ENCODE peak calls at places on chromosomes 12 and 14, in ten cellular contexts. One of them, this sample, is unnamed.

GRCh38 chr12:22048351-22049041 is 2.5 kb downstream of the CMAS start:
- DNase-seq in AG10803: no peak
- DNase-seq in ELF-1: no peak
- DNase-seq in NCI-H510A treated with DMSO at 0.1 percent for 48 hours: no peak
- DNase-seq in head of caudate nucleus: no peak
- DNase-seq in GM20000: no peak
- DNase-seq in renal cortical epithelial cell: no peak
- DNase-seq in astrocyte of the spinal cord: no peak
- DNase-seq in anterior cingulate cortex: no peak
- DNase-seq in NCI-H1417: no peak
- DNase-seq in this sample: no peak

GRCh38 chr12:91952916-91953315 is 192.7 kb downstream of the BTG1 start:
- DNase-seq in AG10803: no peak
- DNase-seq in ELF-1: no peak
- DNase-seq in NCI-H510A treated with DMSO at 0.1 percent for 48 hours: no peak
- DNase-seq in head of caudate nucleus: no peak
- DNase-seq in GM20000: no peak
- DNase-seq in renal cortical epithelial cell: peak
- DNase-seq in astrocyte of the spinal cord: no peak
- DNase-seq in anterior cingulate cortex: no peak
- DNase-seq in NCI-H1417: no peak
- DNase-seq in this sample: no peak

GRCh38 chr14:38047518-38047917 is 160.2 kb upstream of the SSTR1 start:
- DNase-seq in AG10803: no peak
- DNase-seq in ELF-1: no peak
- DNase-seq in NCI-H510A treated with DMSO at 0.1 percent for 48 hours: no peak
- DNase-seq in head of caudate nucleus: no peak
- DNase-seq in GM20000: no peak
- DNase-seq in renal cortical epithelial cell: peak
- DNase-seq in astrocyte of the spinal cord: peak
- DNase-seq in anterior cingulate cortex: no peak
- DNase-seq in NCI-H1417: no peak
- DNase-seq in this sample: no peak

GRCh38 chr14:53509227-53509822 is 356.2 kb upstream of the DDHD1 start:
- DNase-seq in AG10803: peak
- DNase-seq in ELF-1: peak
- DNase-seq in NCI-H510A treated with DMSO at 0.1 percent for 48 hours: no peak
- DNase-seq in head of caudate nucleus: peak
- DNase-seq in GM20000: no peak
- DNase-seq in renal cortical epithelial cell: no peak
- DNase-seq in astrocyte of the spinal cord: peak
- DNase-seq in anterior cingulate cortex: no peak
- DNase-seq in NCI-H1417: no peak
- DNase-seq in this sample: no peak

GRCh38 chr14:61470261-61470953 is 149.0 kb downstream of the PRKCH start:
- DNase-seq in AG10803: peak
- DNase-seq in ELF-1: peak
- DNase-seq in NCI-H510A treated with DMSO at 0.1 percent for 48 hours: no peak
- DNase-seq in head of caudate nucleus: no peak
- DNase-seq in GM20000: no peak
- DNase-seq in renal cortical epithelial cell: peak
- DNase-seq in astrocyte of the spinal cord: peak
- DNase-seq in anterior cingulate cortex: no peak
- DNase-seq in NCI-H1417: peak
- DNase-seq in this sample: no peak

GRCh38 chr14:67971627-67972625 is 152.3 kb downstream of the RAD51B start:
- DNase-seq in AG10803: no peak
- DNase-seq in ELF-1: peak
- DNase-seq in NCI-H510A treated with DMSO at 0.1 percent for 48 hours: peak
- DNase-seq in head of caudate nucleus: no peak
- DNase-seq in GM20000: no peak
- DNase-seq in renal cortical epithelial cell: peak
- DNase-seq in astrocyte of the spinal cord: peak
- DNase-seq in anterior cingulate cortex: no peak
- DNase-seq in NCI-H1417: peak
- DNase-seq in this sample: no peak

GRCh38 chr12:92470608-92471021 is 232.2 kb upstream of the PLEKHG7 start:
- DNase-seq in AG10803: no peak
- DNase-seq in ELF-1: no peak
- DNase-seq in NCI-H510A treated with DMSO at 0.1 percent for 48 hours: no peak
- DNase-seq in head of caudate nucleus: no peak
- DNase-seq in GM20000: no peak
- DNase-seq in renal cortical epithelial cell: no peak
- DNase-seq in astrocyte of the spinal cord: no peak
- DNase-seq in anterior cingulate cortex: no peak
- DNase-seq in NCI-H1417: no peak
- DNase-seq in this sample: peak

GRCh38 chr12:25480145-25480544 is 72.9 kb downstream of the LMNTD1 start:
- DNase-seq in AG10803: no peak
- DNase-seq in ELF-1: no peak
- DNase-seq in NCI-H510A treated with DMSO at 0.1 percent for 48 hours: no peak
- DNase-seq in head of caudate nucleus: no peak
- DNase-seq in GM20000: no peak
- DNase-seq in renal cortical epithelial cell: no peak
- DNase-seq in astrocyte of the spinal cord: no peak
- DNase-seq in anterior cingulate cortex: no peak
- DNase-seq in NCI-H1417: no peak
- DNase-seq in this sample: no peak

GRCh38 chr12:107736914-107737313 is 24.0 kb downstream of the PRDM4 start:
- DNase-seq in AG10803: no peak
- DNase-seq in ELF-1: no peak
- DNase-seq in NCI-H510A treated with DMSO at 0.1 percent for 48 hours: no peak
- DNase-seq in head of caudate nucleus: no peak
- DNase-seq in GM20000: peak
- DNase-seq in renal cortical epithelial cell: no peak
- DNase-seq in astrocyte of the spinal cord: no peak
- DNase-seq in anterior cingulate cortex: no peak
- DNase-seq in NCI-H1417: no peak
- DNase-seq in this sample: peak

GRCh38 chr12:28622416-28622815 is 432.2 kb downstream of the CCDC91 start:
- DNase-seq in AG10803: peak
- DNase-seq in ELF-1: no peak
- DNase-seq in NCI-H510A treated with DMSO at 0.1 percent for 48 hours: no peak
- DNase-seq in head of caudate nucleus: no peak
- DNase-seq in GM20000: no peak
- DNase-seq in renal cortical epithelial cell: no peak
- DNase-seq in astrocyte of the spinal cord: peak
- DNase-seq in anterior cingulate cortex: no peak
- DNase-seq in NCI-H1417: no peak
- DNase-seq in this sample: no peak

GRCh38 chr12:102920271-102920670 is 3.2 kb upstream of the PAH start:
- DNase-seq in AG10803: no peak
- DNase-seq in ELF-1: no peak
- DNase-seq in NCI-H510A treated with DMSO at 0.1 percent for 48 hours: no peak
- DNase-seq in head of caudate nucleus: no peak
- DNase-seq in GM20000: no peak
- DNase-seq in renal cortical epithelial cell: no peak
- DNase-seq in astrocyte of the spinal cord: no peak
- DNase-seq in anterior cingulate cortex: no peak
- DNase-seq in NCI-H1417: no peak
- DNase-seq in this sample: no peak

GRCh38 chr12:119780786-119781434 is 96.2 kb downstream of the CIT start:
- DNase-seq in AG10803: peak
- DNase-seq in ELF-1: peak
- DNase-seq in NCI-H510A treated with DMSO at 0.1 percent for 48 hours: peak
- DNase-seq in head of caudate nucleus: peak
- DNase-seq in GM20000: no peak
- DNase-seq in renal cortical epithelial cell: peak
- DNase-seq in astrocyte of the spinal cord: peak
- DNase-seq in anterior cingulate cortex: no peak
- DNase-seq in NCI-H1417: peak
- DNase-seq in this sample: no peak

GRCh38 chr12:63846249-63846967 is 1.9 kb downstream of the SRGAP1 start:
- DNase-seq in AG10803: peak
- DNase-seq in ELF-1: no peak
- DNase-seq in NCI-H510A treated with DMSO at 0.1 percent for 48 hours: peak
- DNase-seq in head of caudate nucleus: no peak
- DNase-seq in GM20000: no peak
- DNase-seq in renal cortical epithelial cell: peak
- DNase-seq in astrocyte of the spinal cord: peak
- DNase-seq in anterior cingulate cortex: no peak
- DNase-seq in NCI-H1417: peak
- DNase-seq in this sample: no peak

GRCh38 chr12:39145175-39145999 is 240.0 kb upstream of the CPNE8 start:
- DNase-seq in AG10803: peak
- DNase-seq in ELF-1: peak
- DNase-seq in NCI-H510A treated with DMSO at 0.1 percent for 48 hours: no peak
- DNase-seq in head of caudate nucleus: peak
- DNase-seq in GM20000: peak
- DNase-seq in renal cortical epithelial cell: peak
- DNase-seq in astrocyte of the spinal cord: peak
- DNase-seq in anterior cingulate cortex: no peak
- DNase-seq in NCI-H1417: no peak
- DNase-seq in this sample: no peak

GRCh38 chr14:89017417-89017816 is 193.0 kb downstream of the TTC8 start:
- DNase-seq in AG10803: no peak
- DNase-seq in ELF-1: no peak
- DNase-seq in NCI-H510A treated with DMSO at 0.1 percent for 48 hours: no peak
- DNase-seq in head of caudate nucleus: no peak
- DNase-seq in GM20000: no peak
- DNase-seq in renal cortical epithelial cell: peak
- DNase-seq in astrocyte of the spinal cord: no peak
- DNase-seq in anterior cingulate cortex: no peak
- DNase-seq in NCI-H1417: no peak
- DNase-seq in this sample: no peak

GRCh38 chr12:5718680-5719079 is 226.4 kb downstream of the ANO2 start:
- DNase-seq in AG10803: no peak
- DNase-seq in ELF-1: no peak
- DNase-seq in NCI-H510A treated with DMSO at 0.1 percent for 48 hours: no peak
- DNase-seq in head of caudate nucleus: no peak
- DNase-seq in GM20000: no peak
- DNase-seq in renal cortical epithelial cell: no peak
- DNase-seq in astrocyte of the spinal cord: no peak
- DNase-seq in anterior cingulate cortex: no peak
- DNase-seq in NCI-H1417: no peak
- DNase-seq in this sample: no peak

GRCh38 chr14:83559721-83560120 is 1970.2 kb upstream of the FLRT2 start:
- DNase-seq in AG10803: peak
- DNase-seq in ELF-1: no peak
- DNase-seq in NCI-H510A treated with DMSO at 0.1 percent for 48 hours: no peak
- DNase-seq in head of caudate nucleus: no peak
- DNase-seq in GM20000: no peak
- DNase-seq in renal cortical epithelial cell: no peak
- DNase-seq in astrocyte of the spinal cord: peak
- DNase-seq in anterior cingulate cortex: no peak
- DNase-seq in NCI-H1417: no peak
- DNase-seq in this sample: no peak

GRCh38 chr14:76836029-76836630 is 9.9 kb downstream of the LRRC74A start:
- DNase-seq in AG10803: no peak
- DNase-seq in ELF-1: no peak
- DNase-seq in NCI-H510A treated with DMSO at 0.1 percent for 48 hours: no peak
- DNase-seq in head of caudate nucleus: peak
- DNase-seq in GM20000: no peak
- DNase-seq in renal cortical epithelial cell: no peak
- DNase-seq in astrocyte of the spinal cord: no peak
- DNase-seq in anterior cingulate cortex: no peak
- DNase-seq in NCI-H1417: no peak
- DNase-seq in this sample: no peak

GRCh38 chr14:83096092-83096491 is 1562.4 kb upstream of the SEL1L start:
- DNase-seq in AG10803: no peak
- DNase-seq in ELF-1: no peak
- DNase-seq in NCI-H510A treated with DMSO at 0.1 percent for 48 hours: no peak
- DNase-seq in head of caudate nucleus: no peak
- DNase-seq in GM20000: no peak
- DNase-seq in renal cortical epithelial cell: no peak
- DNase-seq in astrocyte of the spinal cord: peak
- DNase-seq in anterior cingulate cortex: no peak
- DNase-seq in NCI-H1417: no peak
- DNase-seq in this sample: no peak

GRCh38 chr12:14928946-14929345 is 9.4 kb downstream of the ERP27 start:
- DNase-seq in AG10803: no peak
- DNase-seq in ELF-1: peak
- DNase-seq in NCI-H510A treated with DMSO at 0.1 percent for 48 hours: peak
- DNase-seq in head of caudate nucleus: no peak
- DNase-seq in GM20000: no peak
- DNase-seq in renal cortical epithelial cell: no peak
- DNase-seq in astrocyte of the spinal cord: no peak
- DNase-seq in anterior cingulate cortex: no peak
- DNase-seq in NCI-H1417: peak
- DNase-seq in this sample: no peak

GRCh38 chr12:60335765-60336164 is 739.9 kb downstream of the SLC16A7 start:
- DNase-seq in AG10803: peak
- DNase-seq in ELF-1: no peak
- DNase-seq in NCI-H510A treated with DMSO at 0.1 percent for 48 hours: peak
- DNase-seq in head of caudate nucleus: no peak
- DNase-seq in GM20000: no peak
- DNase-seq in renal cortical epithelial cell: peak
- DNase-seq in astrocyte of the spinal cord: peak
- DNase-seq in anterior cingulate cortex: no peak
- DNase-seq in NCI-H1417: peak
- DNase-seq in this sample: no peak

GRCh38 chr12:31672521-31672920 is 13.0 kb downstream of the ETFBKMT start:
- DNase-seq in AG10803: no peak
- DNase-seq in ELF-1: no peak
- DNase-seq in NCI-H510A treated with DMSO at 0.1 percent for 48 hours: no peak
- DNase-seq in head of caudate nucleus: no peak
- DNase-seq in GM20000: no peak
- DNase-seq in renal cortical epithelial cell: peak
- DNase-seq in astrocyte of the spinal cord: no peak
- DNase-seq in anterior cingulate cortex: no peak
- DNase-seq in NCI-H1417: no peak
- DNase-seq in this sample: no peak

GRCh38 chr14:77181603-77182437 is at the start of gene TMEM63C:
- DNase-seq in AG10803: no peak
- DNase-seq in ELF-1: peak
- DNase-seq in NCI-H510A treated with DMSO at 0.1 percent for 48 hours: peak
- DNase-seq in head of caudate nucleus: peak
- DNase-seq in GM20000: peak
- DNase-seq in renal cortical epithelial cell: peak
- DNase-seq in astrocyte of the spinal cord: no peak
- DNase-seq in anterior cingulate cortex: peak
- DNase-seq in NCI-H1417: peak
- DNase-seq in this sample: peak

GRCh38 chr14:87149583-87150354 is 843.2 kb downstream of the GALC start:
- DNase-seq in AG10803: peak
- DNase-seq in ELF-1: peak
- DNase-seq in NCI-H510A treated with DMSO at 0.1 percent for 48 hours: no peak
- DNase-seq in head of caudate nucleus: no peak
- DNase-seq in GM20000: no peak
- DNase-seq in renal cortical epithelial cell: peak
- DNase-seq in astrocyte of the spinal cord: peak
- DNase-seq in anterior cingulate cortex: no peak
- DNase-seq in NCI-H1417: peak
- DNase-seq in this sample: no peak

GRCh38 chr12:118513554-118513953 is 137.2 kb downstream of the SUDS3 start:
- DNase-seq in AG10803: no peak
- DNase-seq in ELF-1: no peak
- DNase-seq in NCI-H510A treated with DMSO at 0.1 percent for 48 hours: no peak
- DNase-seq in head of caudate nucleus: no peak
- DNase-seq in GM20000: no peak
- DNase-seq in renal cortical epithelial cell: no peak
- DNase-seq in astrocyte of the spinal cord: no peak
- DNase-seq in anterior cingulate cortex: no peak
- DNase-seq in NCI-H1417: no peak
- DNase-seq in this sample: no peak

GRCh38 chr12:132486168-132486567 is 3.8 kb upstream of the FBRSL1 start:
- DNase-seq in AG10803: no peak
- DNase-seq in ELF-1: no peak
- DNase-seq in NCI-H510A treated with DMSO at 0.1 percent for 48 hours: no peak
- DNase-seq in head of caudate nucleus: no peak
- DNase-seq in GM20000: no peak
- DNase-seq in renal cortical epithelial cell: no peak
- DNase-seq in astrocyte of the spinal cord: no peak
- DNase-seq in anterior cingulate cortex: no peak
- DNase-seq in NCI-H1417: no peak
- DNase-seq in this sample: no peak

GRCh38 chr12:65656904-65657351 is 167.4 kb upstream of the HMGA2 start:
- DNase-seq in AG10803: peak
- DNase-seq in ELF-1: no peak
- DNase-seq in NCI-H510A treated with DMSO at 0.1 percent for 48 hours: no peak
- DNase-seq in head of caudate nucleus: no peak
- DNase-seq in GM20000: peak
- DNase-seq in renal cortical epithelial cell: peak
- DNase-seq in astrocyte of the spinal cord: peak
- DNase-seq in anterior cingulate cortex: no peak
- DNase-seq in NCI-H1417: no peak
- DNase-seq in this sample: no peak

GRCh38 chr14:94392510-94392935 is 4.1 kb upstream of the SERPINA1 start:
- DNase-seq in AG10803: peak
- DNase-seq in ELF-1: no peak
- DNase-seq in NCI-H510A treated with DMSO at 0.1 percent for 48 hours: no peak
- DNase-seq in head of caudate nucleus: peak
- DNase-seq in GM20000: peak
- DNase-seq in renal cortical epithelial cell: peak
- DNase-seq in astrocyte of the spinal cord: peak
- DNase-seq in anterior cingulate cortex: peak
- DNase-seq in NCI-H1417: no peak
- DNase-seq in this sample: peak